ENCODE peak calls at places on chromosomes 6 and 20, in six cellular contexts. W is sigmoid colon, O is PC-9, U is tibial artery, F is uterus, X is lung. J is an unnamed sample.
A peak's percentile ranks its signal among the peaks of the same experiment; 100 is the strongest.

GRCh38 chr6:150169609-150170008 is 26.8 kb downstream of the PPP1R14C start:
- DNase-seq in W (no peak), O (no peak), U (no peak), F (no peak), X (no peak), J (no peak)

GRCh38 chr20:19403549-19403948 is 191.1 kb downstream of the SLC24A3 start:
- DNase-seq in W (no peak), O (no peak), U (no peak), F (no peak), X (no peak), J (no peak)

GRCh38 chr20:52209154-52209571 is 17.6 kb upstream of the ZFP64 start:
- DNase-seq in W (no peak), O (no peak), U (no peak), F (no peak), X (no peak), J (no peak)

GRCh38 chr6:136212616-136213396 is 37.3 kb downstream of the MTFR2 start:
- DNase-seq in W (no peak), O (no peak), U (no peak), F (no peak), X (no peak), J (no peak)

GRCh38 chr6:140541288-140541687 is 1166.8 kb upstream of the CITED2 start:
- DNase-seq in W (no peak), O (no peak), U (no peak), F (no peak), X (no peak), J (no peak)

GRCh38 chr20:17648782-17649730 is 33.0 kb downstream of the RRBP1 start:
- DNase-seq in W (peak; percentile 56), O (peak; percentile 12), U (peak; percentile 18), F (peak; percentile 10), X (no peak), J (no peak)

GRCh38 chr6:43724914-43725642 is 37.5 kb upstream of the MRPS18A start:
- DNase-seq in W (peak; percentile 88), O (peak; percentile 91), U (peak; percentile 81), F (peak; percentile 58), X (peak; percentile 93), J (peak; percentile 91)

GRCh38 chr6:144918073-144918472 is 632.9 kb downstream of the UTRN start:
- DNase-seq in W (no peak), O (no peak), U (no peak), F (no peak), X (no peak), J (no peak)

GRCh38 chr6:110421749-110422443 is 6.5 kb upstream of the DDO start:
- DNase-seq in W (no peak), O (no peak), U (no peak), F (no peak), X (no peak), J (no peak)

GRCh38 chr6:102405860-102406259 is 1012.4 kb downstream of the GRIK2 start:
- DNase-seq in W (no peak), O (no peak), U (no peak), F (no peak), X (no peak), J (no peak)

GRCh38 chr20:21681932-21682318 is 23.5 kb upstream of the PAX1 start:
- DNase-seq in W (no peak), O (no peak), U (no peak), F (no peak), X (no peak), J (no peak)

GRCh38 chr20:50020283-50020682 is 37.5 kb downstream of the SNAI1 start:
- DNase-seq in W (no peak), O (peak; percentile 25), U (no peak), F (no peak), X (no peak), J (no peak)

GRCh38 chr6:37160922-37161778 is 8.8 kb upstream of the PIM1 start:
- DNase-seq in W (no peak), O (no peak), U (no peak), F (no peak), X (no peak), J (no peak)

GRCh38 chr6:40819182-40819834 is 219.7 kb downstream of the UNC5CL start:
- DNase-seq in W (no peak), O (no peak), U (no peak), F (no peak), X (peak; percentile 61), J (no peak)

GRCh38 chr6:154080434-154081189 is 41.6 kb downstream of the OPRM1 start:
- DNase-seq in W (no peak), O (no peak), U (no peak), F (no peak), X (no peak), J (no peak)

GRCh38 chr6:75932067-75932466 is 140.4 kb downstream of the IMPG1 start:
- DNase-seq in W (no peak), O (peak; percentile 18), U (no peak), F (no peak), X (no peak), J (no peak)

GRCh38 chr6:29916741-29917140 is 25.6 kb upstream of the HLA-A start:
- DNase-seq in W (no peak), O (no peak), U (no peak), F (no peak), X (no peak), J (no peak)

GRCh38 chr20:63377256-63378114 is 16.3 kb upstream of the CHRNA4 start:
- DNase-seq in W (no peak), O (no peak), U (no peak), F (no peak), X (no peak), J (no peak)

GRCh38 chr20:63378115-63378429 is 16.9 kb upstream of the CHRNA4 start:
- DNase-seq in W (no peak), O (no peak), U (no peak), F (no peak), X (no peak), J (no peak)

GRCh38 chr20:63374532-63374931 is 13.4 kb upstream of the CHRNA4 start:
- DNase-seq in W (no peak), O (no peak), U (no peak), F (no peak), X (no peak), J (no peak)

GRCh38 chr20:63375438-63375837 is 14.3 kb upstream of the CHRNA4 start:
- DNase-seq in W (no peak), O (no peak), U (no peak), F (no peak), X (no peak), J (no peak)

DNA sequence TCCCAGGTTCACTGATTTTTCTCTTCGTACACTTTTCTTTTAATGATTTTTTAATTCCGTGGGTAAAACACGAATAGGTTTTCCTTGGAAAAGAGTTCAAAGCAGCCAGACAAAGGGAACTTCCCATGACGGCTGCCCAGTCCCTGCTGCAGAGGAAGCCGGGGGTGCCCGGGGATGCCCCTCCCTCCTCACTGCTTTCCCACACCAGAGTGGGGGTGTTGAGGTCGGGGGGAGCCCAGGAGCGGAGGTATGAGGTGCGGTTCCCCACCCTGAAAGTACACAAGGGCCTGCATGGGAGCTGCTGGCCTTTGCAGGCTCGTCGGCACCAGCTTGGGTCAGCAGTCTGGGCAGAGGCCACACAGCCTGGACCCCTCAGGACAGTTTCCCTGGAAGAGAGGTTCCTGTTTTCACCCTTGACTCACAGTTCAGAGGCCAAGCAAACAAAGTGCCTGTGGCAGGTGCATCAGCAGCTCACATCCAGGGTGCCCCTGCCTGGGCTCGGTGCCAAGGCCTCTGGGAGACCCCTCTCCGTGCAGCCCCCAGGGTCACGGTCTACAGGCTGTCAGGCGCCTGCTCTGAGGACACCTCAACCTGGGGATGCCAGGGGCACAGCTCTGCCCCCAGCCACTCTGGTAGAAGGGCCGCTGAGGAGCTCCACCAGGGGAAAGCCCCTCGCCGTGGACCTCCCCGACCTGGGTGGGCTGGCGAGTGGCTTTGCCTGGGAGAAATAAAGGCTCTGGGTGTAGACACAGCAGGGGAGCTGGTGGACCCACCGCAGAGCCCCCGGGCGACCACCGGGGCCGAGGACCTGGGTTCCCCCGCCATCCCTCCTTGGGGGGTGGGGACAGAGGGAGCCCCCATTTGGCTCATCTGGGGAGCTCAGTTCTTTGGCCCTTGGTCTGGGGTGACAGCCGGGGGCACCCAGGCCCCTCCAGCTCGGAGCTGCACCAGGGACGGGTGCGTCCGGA is 15.4 kb upstream of the CHRNA4 start:
- DNase-seq in W (no peak), O (no peak), U (no peak), F (no peak), X (no peak), J (no peak)
- H3K27me3 ChIP-seq in W (peaks cover 58% of the 10 kb centered on the region), O (peaks cover 90% of the 10 kb centered on the region), U (no peaks in the 10 kb centered on the region), F (no peaks in the 10 kb centered on the region), X (peaks cover 5% of the 10 kb centered on the region), J (peaks cover 26% of the 10 kb centered on the region)

DNA sequence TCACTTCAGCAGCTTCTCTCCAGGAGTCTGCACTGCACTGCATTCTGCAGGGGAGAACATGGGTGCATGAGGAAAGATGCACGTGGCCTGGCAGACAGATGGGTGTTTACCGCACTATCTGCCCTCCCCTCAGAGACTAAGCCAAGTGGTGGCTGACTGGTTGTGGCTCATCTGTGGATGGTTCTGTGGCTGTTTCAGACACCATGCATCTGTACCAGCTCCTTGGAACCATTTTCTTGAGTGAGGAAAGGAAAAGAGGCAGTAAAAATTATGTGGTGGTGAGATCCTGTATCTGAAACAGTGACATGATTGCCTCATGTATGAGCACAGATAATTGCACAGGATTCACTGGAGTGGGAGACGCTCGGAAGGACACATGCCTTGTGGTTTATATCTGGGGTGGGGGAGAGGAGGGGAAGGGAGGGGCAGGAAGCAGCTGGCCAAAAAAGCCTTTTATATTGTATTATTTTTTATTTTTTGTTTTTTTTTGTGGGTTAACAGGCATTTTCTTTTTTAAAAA is 161.7 kb downstream of the ERMARD start:
- DNase-seq in W (no peak), O (no peak), U (no peak), F (no peak), X (no peak), J (no peak)
- H3K4me1 ChIP-seq in W (no peaks in the 10 kb centered on the region), O (no peaks in the 10 kb centered on the region), U (no peaks in the 10 kb centered on the region), F (no peaks in the 10 kb centered on the region), X (no peaks in the 10 kb centered on the region), J (no peaks in the 10 kb centered on the region)

GRCh38 chr20:10724774-10725173 is 51.0 kb upstream of the JAG1 start:
- DNase-seq in W (no peak), O (no peak), U (no peak), F (no peak), X (no peak), J (no peak)
- H3K27ac ChIP-seq in W (no peak overlapping the region), O (no peak overlapping the region), U (no peak overlapping the region), F (no peak overlapping the region), X (no peak overlapping the region), J (no peak overlapping the region)

GRCh38 chr20:46128310-46129151 is 10.4 kb downstream of the CD40 start:
- DNase-seq in W (peak; percentile 61), O (no peak), U (no peak), F (no peak), X (no peak), J (no peak)

GRCh38 chr20:46131396-46131795 is 13.3 kb downstream of the CD40 start:
- DNase-seq in W (no peak), O (no peak), U (no peak), F (no peak), X (no peak), J (no peak)

GRCh38 chr20:46129955-46130481 is 11.9 kb downstream of the CD40 start:
- DNase-seq in W (no peak), O (no peak), U (no peak), F (no peak), X (no peak), J (no peak)

GRCh38 chr20:46132705-46133120 is 14.6 kb downstream of the CD40 start:
- DNase-seq in W (peak; percentile 78), O (peak; percentile 72), U (peak; percentile 48), F (peak; percentile 47), X (peak; percentile 62), J (peak; percentile 66)

DNA sequence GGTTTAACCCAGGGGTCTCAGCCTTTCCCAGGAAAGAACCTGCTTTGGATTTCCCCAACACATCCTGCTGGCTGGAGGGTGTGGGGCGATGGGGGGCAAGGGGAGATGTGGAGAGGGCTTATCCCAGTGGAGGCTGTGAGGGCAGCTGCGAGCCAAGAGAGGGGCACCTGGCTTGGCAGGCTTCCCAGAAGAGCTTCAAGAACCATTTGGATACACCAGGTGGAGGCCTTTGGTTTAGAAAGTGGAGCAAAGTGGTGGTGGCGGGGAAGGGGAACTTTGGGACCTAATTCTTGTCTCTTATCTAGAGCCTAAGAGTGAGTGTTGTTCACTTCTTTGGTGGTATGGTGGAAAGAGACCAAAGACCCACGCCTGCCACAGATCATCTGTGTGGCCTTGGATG is 12.4 kb downstream of the CD40 start:
- DNase-seq in W (peak; percentile 55), O (no peak), U (no peak), F (no peak), X (no peak), J (no peak)
- H3K27me3 ChIP-seq in W (peaks cover 33% of the 10 kb centered on the region), O (peaks cover 68% of the 10 kb centered on the region), U (no peaks in the 10 kb centered on the region), F (no peaks in the 10 kb centered on the region), X (no peaks in the 10 kb centered on the region), J (peaks cover 4% of the 10 kb centered on the region)